ENCODE peak calls at places on chromosome 15, in eight cellular contexts. N is stomach, P is H1, M is GM12892, L is HepG2, X is endothelial cell of umbilical vein, T is sigmoid colon, G is HCT116. S is an unnamed sample.
A peak's percentile ranks its signal among the peaks of the same experiment; 100 is the strongest.

GRCh38 chr15:73909616-73910015 is 16.6 kb upstream of the LOXL1 start:
- DNase-seq in N (no peak), P (no peak), M (no peak), L (no peak), X (no peak), T (no peak), G (no peak), S (no peak)

GRCh38 chr15:62324382-62324781 is 159.3 kb upstream of the C2CD4B start:
- DNase-seq in N (no peak), P (no peak), M (no peak), L (no peak), X (no peak), T (no peak), G (no peak), S (no peak)

GRCh38 chr15:90362936-90363212 is 10.8 kb downstream of the ZNF774 start:
- DNase-seq in N (no peak), P (no peak), M (no peak), L (no peak), X (peak; percentile 53), T (peak; percentile 79), G (no peak), S (no peak)

GRCh38 chr15:67147410-67147949 is 82.1 kb downstream of the SMAD3 start:
- DNase-seq in N (no peak), P (no peak), M (no peak), L (no peak), X (no peak), T (peak; percentile 52), G (no peak), S (no peak)

GRCh38 chr15:57640935-57641682 is 49.4 kb downstream of the MYZAP start:
- DNase-seq in N (no peak), P (no peak), M (no peak), L (peak; percentile 26), X (peak; percentile 41), T (no peak), G (no peak), S (no peak)

GRCh38 chr15:80162059-80162554 is 9.3 kb downstream of the FAH start:
- DNase-seq in N (no peak), P (no peak), M (no peak), L (peak; percentile 54), X (no peak), T (peak; percentile 77), G (no peak), S (no peak)

GRCh38 chr15:99845009-99845408 is 111.8 kb upstream of the LYSMD4 start:
- DNase-seq in N (no peak), P (no peak), M (no peak), L (no peak), X (no peak), T (no peak), G (no peak), S (no peak)

GRCh38 chr15:28994142-28994829 is 108.5 kb downstream of the APBA2 start:
- DNase-seq in N (no peak), P (no peak), M (no peak), L (no peak), X (no peak), T (no peak), G (no peak), S (no peak)

GRCh38 chr15:93035953-93036810 is 52.8 kb downstream of the RGMA start:
- DNase-seq in N (peak; percentile 51), P (no peak), M (no peak), L (peak; percentile 28), X (peak; percentile 34), T (peak; percentile 69), G (peak; percentile 37), S (no peak)

GRCh38 chr15:34582461-34583357 is 742 bp downstream of the GOLGA8B start:
- DNase-seq in N (peak; percentile 45), P (no peak), M (peak; percentile 56), L (no peak), X (peak; percentile 42), T (no peak), G (peak; percentile 2), S (peak; percentile 44)

GRCh38 chr15:69592954-69593353 is 140.3 kb downstream of the RPLP1 start:
- DNase-seq in N (no peak), P (no peak), M (no peak), L (no peak), X (no peak), T (no peak), G (no peak), S (no peak)

GRCh38 chr15:69595009-69595825 is 142.6 kb downstream of the RPLP1 start:
- DNase-seq in N (peak; percentile 80), P (no peak), M (no peak), L (no peak), X (no peak), T (peak; percentile 74), G (no peak), S (peak; percentile 15)

GRCh38 chr15:69593488-69593887 is 140.9 kb downstream of the RPLP1 start:
- DNase-seq in N (no peak), P (no peak), M (no peak), L (no peak), X (no peak), T (no peak), G (no peak), S (no peak)

GRCh38 chr15:69591905-69592508 is 139.4 kb downstream of the RPLP1 start:
- DNase-seq in N (no peak), P (no peak), M (no peak), L (peak; percentile 97), X (no peak), T (no peak), G (no peak), S (no peak)

DNA sequence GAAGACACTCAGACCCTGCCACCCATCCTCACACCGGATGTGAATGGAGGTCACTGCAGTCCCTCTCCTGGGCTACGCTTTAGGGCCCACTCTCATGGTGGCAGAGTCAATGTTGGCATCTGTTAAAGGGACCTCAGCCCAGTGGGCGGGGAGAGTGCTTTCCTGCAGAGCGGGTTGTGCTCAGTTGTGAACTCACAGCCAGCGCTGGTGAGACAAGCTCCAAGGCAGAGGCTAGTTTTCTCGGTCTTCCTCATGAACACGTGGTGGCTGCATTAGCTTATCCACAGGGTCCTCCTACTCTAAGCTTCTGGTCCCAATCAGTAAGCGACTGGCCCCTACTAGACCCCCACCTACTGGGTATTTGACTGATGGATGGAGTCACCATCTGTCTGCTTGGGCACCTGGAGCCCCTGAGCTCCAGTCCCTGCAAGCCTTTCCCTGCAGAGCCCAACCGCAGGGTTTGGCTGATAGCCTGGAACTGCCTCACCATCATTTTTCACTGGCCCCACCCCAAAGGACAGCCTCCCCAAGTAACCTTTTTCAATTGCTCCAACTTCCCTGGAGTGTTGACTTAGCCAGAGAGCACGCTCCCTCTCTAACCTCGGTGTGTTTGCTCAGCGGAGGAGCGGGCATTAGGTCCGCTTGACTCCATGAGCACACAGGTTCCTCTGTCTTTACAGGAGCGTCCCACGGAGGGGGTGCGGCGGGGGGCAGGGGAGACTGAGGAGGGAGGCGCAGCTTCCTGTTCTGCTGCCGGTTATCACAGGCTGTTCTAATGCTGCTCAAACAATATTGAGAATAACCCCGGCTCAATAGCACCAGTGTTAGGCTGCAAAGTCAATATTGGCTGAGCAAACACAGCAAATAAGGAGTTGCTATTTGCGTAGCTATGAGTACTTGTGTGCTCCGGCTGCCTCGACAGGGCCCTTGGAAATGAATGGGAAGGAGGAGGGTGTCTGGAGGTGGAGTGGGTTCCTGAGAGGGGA is 141.7 kb downstream of the RPLP1 start:
- DNase-seq in N (peak; percentile 92), P (no peak), M (no peak), L (peak; percentile 98), X (no peak), T (peak; percentile 58), G (no peak), S (peak; percentile 90)
- TF ChIP-seq POLR2AphosphoS5 in N (peak; percentile 85), P (no peak), M (no peak), L (no peak), X (no peak), T (no peak), G (no peak), S (peak; percentile 36)

DNA sequence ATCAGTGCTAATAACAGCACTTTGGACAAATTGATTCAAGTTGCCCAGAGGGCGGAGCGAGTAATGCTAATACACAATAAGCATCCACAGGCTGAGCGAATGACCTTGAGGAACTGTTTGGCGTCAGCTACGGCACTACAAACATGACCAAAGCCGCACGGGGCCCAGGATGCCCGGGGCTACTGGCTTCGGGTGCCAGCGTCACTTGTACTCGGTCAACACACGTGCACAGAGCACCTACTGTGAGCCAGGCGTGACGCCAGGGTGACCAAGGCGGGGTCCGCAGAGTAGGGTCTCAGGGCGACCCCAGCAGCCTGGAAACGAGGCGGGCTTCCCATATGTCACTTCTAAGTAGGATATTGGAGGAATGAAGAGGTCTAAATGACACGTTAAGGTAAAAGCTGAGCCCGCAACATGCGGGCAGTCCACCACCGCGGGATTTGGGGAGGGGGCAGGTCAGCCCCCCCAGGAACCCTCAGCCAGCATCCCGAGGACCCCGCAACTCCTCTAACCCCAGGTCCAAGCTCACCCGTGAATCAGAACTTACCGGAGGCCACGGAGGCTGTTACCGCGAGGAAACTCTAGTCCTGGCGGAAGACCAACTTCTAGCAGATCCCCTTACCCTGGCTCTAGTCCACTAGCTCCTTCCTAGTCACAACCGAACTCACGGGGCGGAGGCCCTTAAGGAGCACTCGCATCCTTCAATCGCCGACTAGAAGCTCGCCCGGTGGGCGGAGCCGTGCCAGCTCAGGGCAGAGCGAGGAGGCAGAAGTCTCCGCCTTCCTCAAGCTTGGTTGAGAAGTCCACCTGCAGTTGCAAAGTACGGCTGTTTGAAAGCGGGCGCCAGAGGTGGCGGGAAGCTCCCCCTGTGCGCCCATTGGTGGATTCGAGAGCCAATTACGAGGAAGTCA is at the start of gene CEP152:
- DNase-seq in N (peak; percentile 98), P (peak; percentile 100), M (peak; percentile 62), L (peak; percentile 98), X (peak; percentile 100), T (peak; percentile 98), G (peak; percentile 99), S (peak; percentile 99)
- TF ChIP-seq POLR2AphosphoS5 in N (peak; percentile 91), P (peak; percentile 79), M (peak; percentile 77), L (peak; percentile 69), X (no peak), T (peak; percentile 75), G (peak; percentile 71), S (peak; percentile 76)

GRCh38 chr15:39591896-39592315 is 11.0 kb downstream of the THBS1 start:
- DNase-seq in N (no peak), P (no peak), M (no peak), L (no peak), X (no peak), T (no peak), G (no peak), S (no peak)
- TF ChIP-seq POLR2AphosphoS5 in N (no peak), P (no peak), M (no peak), L (no peak), X (no peak), T (peak; percentile 2), G (no peak), S (no peak)

GRCh38 chr15:59169337-59169736 is 37.3 kb upstream of the LDHAL6B start:
- DNase-seq in N (no peak), P (no peak), M (no peak), L (no peak), X (peak; percentile 80), T (no peak), G (no peak), S (no peak)

GRCh38 chr15:59168536-59168935 is 38.1 kb upstream of the LDHAL6B start:
- DNase-seq in N (no peak), P (no peak), M (no peak), L (peak; percentile 39), X (peak; percentile 50), T (no peak), G (no peak), S (no peak)

GRCh38 chr15:59170998-59171397 is 35.6 kb upstream of the LDHAL6B start:
- DNase-seq in N (no peak), P (no peak), M (no peak), L (no peak), X (no peak), T (no peak), G (no peak), S (no peak)

GRCh38 chr15:59172289-59172901 is 34.2 kb upstream of the LDHAL6B start:
- DNase-seq in N (no peak), P (no peak), M (no peak), L (no peak), X (no peak), T (no peak), G (no peak), S (no peak)

GRCh38 chr15:59170295-59170881 is 36.3 kb upstream of the LDHAL6B start:
- DNase-seq in N (peak; percentile 91), P (no peak), M (no peak), L (peak; percentile 16), X (peak; percentile 63), T (no peak), G (no peak), S (peak; percentile 37)
- TF ChIP-seq POLR2AphosphoS5 in N (peak; percentile 61), P (no peak), M (no peak), L (no peak), X (no peak), T (no peak), G (no peak), S (no peak)

S was measured in transverse colon.